ENCODE peak calls at places on chromosome 16, in six cellular contexts. Z is H4; G is activated CD8-positive, alpha-beta memory T cell treated with anti-CD3 and anti-CD28 coated beads for 48 hours; A is stimulated activated CD4-positive, alpha-beta T cell treated with anti-CD3 and anti-CD28 coated beads, TNF-alpha, amount 100 ng/mL, for 4 hours; U is coronary artery; S is uterus. R is an unnamed sample.

GRCh38 chr16:66150691-66151090 is 215.8 kb upstream of the CDH5 start:
- DNase-seq in Z (peak; percentile 36), G (no peak), A (no peak), U (no peak), S (peak; percentile 28), R (no peak)

GRCh38 chr16:50272687-50273381 is 6.5 kb downstream of the ADCY7 start:
- DNase-seq in Z (no peak), G (no peak), A (no peak), U (no peak), S (no peak), R (no peak)

GRCh38 chr16:55494994-55495421 is 13.9 kb upstream of the LPCAT2 start:
- DNase-seq in Z (peak; percentile 64), G (no peak), A (no peak), U (no peak), S (peak; percentile 78), R (peak; percentile 76)

GRCh38 chr16:86665319-86665675 is 86.9 kb downstream of the FOXL1 start:
- DNase-seq in Z (no peak), G (no peak), A (no peak), U (no peak), S (no peak), R (no peak)

GRCh38 chr16:53664724-53665345 is 38.8 kb downstream of the RPGRIP1L start:
- DNase-seq in Z (peak; percentile 97), G (no peak), A (no peak), U (no peak), S (no peak), R (peak; percentile 92)

GRCh38 chr16:48384982-48385271 is 286 bp downstream of the SIAH1 start:
- DNase-seq in Z (no peak), G (no peak), A (no peak), U (no peak), S (no peak), R (no peak)

GRCh38 chr16:1960665-1961630 is 1.6 kb downstream of the NDUFB10 start:
- DNase-seq in Z (peak; percentile 45), G (no peak), A (no peak), U (no peak), S (no peak), R (peak; percentile 81)

GRCh38 chr16:2478273-2478672 is 3.3 kb downstream of the TBC1D24 start:
- DNase-seq in Z (no peak), G (no peak), A (no peak), U (no peak), S (no peak), R (no peak)

GRCh38 chr16:87601322-87602004 is 845 bp upstream of the JPH3 start:
- DNase-seq in Z (no peak), G (no peak), A (no peak), U (no peak), S (no peak), R (no peak)

GRCh38 chr16:88005968-88006367 is 54.7 kb downstream of the BANP start:
- DNase-seq in Z (no peak), G (no peak), A (no peak), U (no peak), S (no peak), R (no peak)

GRCh38 chr16:74224828-74225227 is 71.8 kb upstream of the PSMD7 start:
- DNase-seq in Z (no peak), G (no peak), A (no peak), U (no peak), S (no peak), R (no peak)

GRCh38 chr16:84199861-84200260 is 8.9 kb downstream of the ADAD2 start:
- DNase-seq in Z (no peak), G (no peak), A (no peak), U (no peak), S (no peak), R (no peak)

GRCh38 chr16:586645-587590 is 2.9 kb upstream of the RAB40C start:
- DNase-seq in Z (no peak), G (no peak), A (no peak), U (no peak), S (no peak), R (no peak)

GRCh38 chr16:69017036-69017783 is 88.2 kb upstream of the HAS3 start:
- DNase-seq in Z (no peak), G (no peak), A (no peak), U (no peak), S (no peak), R (peak; percentile 92)

GRCh38 chr16:72197556-72197955 is 25.6 kb upstream of the PMFBP1 start:
- DNase-seq in Z (no peak), G (no peak), A (no peak), U (no peak), S (no peak), R (no peak)